ENCODE peak calls at places on chromosomes 3 and 15, in six cellular contexts. One of them, this sample, is unnamed. For H3K9me3 and H3K36me3, the result is how much of the 10 kb centered on the place peaks cover.

GRCh38 chr15:30885814-30886213 is 17.9 kb upstream of the FAN1 start:
- DNase-seq in transverse colon: no peak
- DNase-seq in CD8-positive, alpha-beta memory T cell: no peak
- DNase-seq in right lobe of liver: no peak
- DNase-seq in tibial artery: no peak
- DNase-seq in GM23248: peak
- DNase-seq in this sample: no peak

GRCh38 chr3:195031574-195032003 is 239.4 kb downstream of the XXYLT1 start:
- DNase-seq in transverse colon: no peak
- DNase-seq in CD8-positive, alpha-beta memory T cell: no peak
- DNase-seq in right lobe of liver: peak
- DNase-seq in tibial artery: no peak
- DNase-seq in GM23248: no peak
- DNase-seq in this sample: no peak

GRCh38 chr3:184525337-184526157 is 36.0 kb upstream of the EPHB3 start:
- DNase-seq in transverse colon: no peak
- DNase-seq in CD8-positive, alpha-beta memory T cell: no peak
- DNase-seq in right lobe of liver: no peak
- DNase-seq in tibial artery: no peak
- DNase-seq in GM23248: peak
- DNase-seq in this sample: no peak

GRCh38 chr3:126358038-126358815 is 1.0 kb upstream of the KLF15 start:
- DNase-seq in transverse colon: no peak
- DNase-seq in CD8-positive, alpha-beta memory T cell: peak
- DNase-seq in right lobe of liver: peak
- DNase-seq in tibial artery: peak
- DNase-seq in GM23248: peak
- DNase-seq in this sample: no peak

GRCh38 chr15:99109555-99110021 is 4.7 kb downstream of the SYNM start:
- DNase-seq in transverse colon: no peak
- DNase-seq in CD8-positive, alpha-beta memory T cell: no peak
- DNase-seq in right lobe of liver: no peak
- DNase-seq in tibial artery: no peak
- DNase-seq in GM23248: no peak
- DNase-seq in this sample: no peak

GRCh38 chr3:193190387-193190786 is 50.6 kb upstream of the PLAAT1 start:
- DNase-seq in transverse colon: no peak
- DNase-seq in CD8-positive, alpha-beta memory T cell: no peak
- DNase-seq in right lobe of liver: no peak
- DNase-seq in tibial artery: no peak
- DNase-seq in GM23248: peak
- DNase-seq in this sample: no peak

GRCh38 chr3:30980993-30981392 is 86.5 kb upstream of the GADL1 start:
- DNase-seq in transverse colon: no peak
- DNase-seq in CD8-positive, alpha-beta memory T cell: no peak
- DNase-seq in right lobe of liver: no peak
- DNase-seq in tibial artery: no peak
- DNase-seq in GM23248: no peak
- DNase-seq in this sample: no peak

GRCh38 chr3:114213669-114214541 is 23.5 kb downstream of the ZNF80 start:
- DNase-seq in transverse colon: peak
- DNase-seq in CD8-positive, alpha-beta memory T cell: peak
- DNase-seq in right lobe of liver: no peak
- DNase-seq in tibial artery: peak
- DNase-seq in GM23248: peak
- DNase-seq in this sample: peak

GRCh38 chr3:29416514-29416913 is 135.6 kb downstream of the RBMS3 start:
- DNase-seq in transverse colon: no peak
- DNase-seq in CD8-positive, alpha-beta memory T cell: no peak
- DNase-seq in right lobe of liver: no peak
- DNase-seq in tibial artery: no peak
- DNase-seq in GM23248: no peak
- DNase-seq in this sample: no peak

GRCh38 chr3:145904138-145904537 is 256.8 kb downstream of the PLOD2 start:
- DNase-seq in transverse colon: no peak
- DNase-seq in CD8-positive, alpha-beta memory T cell: no peak
- DNase-seq in right lobe of liver: no peak
- DNase-seq in tibial artery: no peak
- DNase-seq in GM23248: no peak
- DNase-seq in this sample: no peak

GRCh38 chr3:137988152-137988551 is 21.8 kb upstream of the CLDN18 start:
- DNase-seq in transverse colon: no peak
- DNase-seq in CD8-positive, alpha-beta memory T cell: no peak
- DNase-seq in right lobe of liver: no peak
- DNase-seq in tibial artery: no peak
- DNase-seq in GM23248: no peak
- DNase-seq in this sample: no peak

GRCh38 chr3:16176391-16177030 is 2.0 kb downstream of the GALNT15 start:
- DNase-seq in transverse colon: no peak
- DNase-seq in CD8-positive, alpha-beta memory T cell: no peak
- DNase-seq in right lobe of liver: no peak
- DNase-seq in tibial artery: no peak
- DNase-seq in GM23248: peak
- DNase-seq in this sample: no peak

GRCh38 chr3:111850481-111850880 is 8.6 kb upstream of the PHLDB2 start:
- DNase-seq in transverse colon: no peak
- DNase-seq in CD8-positive, alpha-beta memory T cell: no peak
- DNase-seq in right lobe of liver: no peak
- DNase-seq in tibial artery: no peak
- DNase-seq in GM23248: peak
- DNase-seq in this sample: no peak

GRCh38 chr3:46314517-46314916 is 39.4 kb upstream of the CCR2 start:
- DNase-seq in transverse colon: no peak
- DNase-seq in CD8-positive, alpha-beta memory T cell: no peak
- DNase-seq in right lobe of liver: no peak
- DNase-seq in tibial artery: no peak
- DNase-seq in GM23248: no peak
- DNase-seq in this sample: no peak

GRCh38 chr3:13045904-13046568 is 27.2 kb downstream of the IQSEC1 start:
- DNase-seq in transverse colon: peak
- DNase-seq in CD8-positive, alpha-beta memory T cell: no peak
- DNase-seq in right lobe of liver: no peak
- DNase-seq in tibial artery: peak
- DNase-seq in GM23248: no peak
- DNase-seq in this sample: no peak

GRCh38 chr15:25426896-25427610 is 11.8 kb downstream of the UBE3A start:
- DNase-seq in transverse colon: no peak
- DNase-seq in CD8-positive, alpha-beta memory T cell: no peak
- DNase-seq in right lobe of liver: no peak
- DNase-seq in tibial artery: no peak
- DNase-seq in GM23248: no peak
- DNase-seq in this sample: no peak

GRCh38 chr15:25418202-25418601 is 20.6 kb downstream of the UBE3A start:
- DNase-seq in transverse colon: no peak
- DNase-seq in CD8-positive, alpha-beta memory T cell: no peak
- DNase-seq in right lobe of liver: no peak
- DNase-seq in tibial artery: no peak
- DNase-seq in GM23248: no peak
- DNase-seq in this sample: no peak

GRCh38 chr15:25417604-25418003 is 21.2 kb downstream of the UBE3A start:
- DNase-seq in transverse colon: no peak
- DNase-seq in CD8-positive, alpha-beta memory T cell: no peak
- DNase-seq in right lobe of liver: no peak
- DNase-seq in tibial artery: no peak
- DNase-seq in GM23248: no peak
- DNase-seq in this sample: no peak

GRCh38 chr15:25424073-25424472 is 14.8 kb downstream of the UBE3A start:
- DNase-seq in transverse colon: no peak
- DNase-seq in CD8-positive, alpha-beta memory T cell: no peak
- DNase-seq in right lobe of liver: no peak
- DNase-seq in tibial artery: no peak
- DNase-seq in GM23248: no peak
- DNase-seq in this sample: no peak

GRCh38 chr15:25422021-25422420 is 16.8 kb downstream of the UBE3A start:
- DNase-seq in transverse colon: no peak
- DNase-seq in CD8-positive, alpha-beta memory T cell: no peak
- DNase-seq in right lobe of liver: no peak
- DNase-seq in tibial artery: no peak
- DNase-seq in GM23248: peak
- DNase-seq in this sample: no peak
- H3K9me3 ChIP-seq in transverse colon: under half
- H3K9me3 ChIP-seq in CD8-positive, alpha-beta memory T cell: under half
- H3K9me3 ChIP-seq in right lobe of liver: under half
- H3K9me3 ChIP-seq in tibial artery: under half
- H3K9me3 ChIP-seq in GM23248: under half
- H3K9me3 ChIP-seq in this sample: under half

GRCh38 chr3:64616953-64617352 is 70.8 kb downstream of the ADAMTS9 start:
- DNase-seq in transverse colon: no peak
- DNase-seq in CD8-positive, alpha-beta memory T cell: no peak
- DNase-seq in right lobe of liver: no peak
- DNase-seq in tibial artery: no peak
- DNase-seq in GM23248: no peak
- DNase-seq in this sample: no peak

GRCh38 chr3:64620020-64620419 is 67.8 kb downstream of the ADAMTS9 start:
- DNase-seq in transverse colon: no peak
- DNase-seq in CD8-positive, alpha-beta memory T cell: no peak
- DNase-seq in right lobe of liver: no peak
- DNase-seq in tibial artery: no peak
- DNase-seq in GM23248: no peak
- DNase-seq in this sample: no peak

GRCh38 chr3:64619216-64619615 is 68.6 kb downstream of the ADAMTS9 start:
- DNase-seq in transverse colon: no peak
- DNase-seq in CD8-positive, alpha-beta memory T cell: no peak
- DNase-seq in right lobe of liver: no peak
- DNase-seq in tibial artery: no peak
- DNase-seq in GM23248: no peak
- DNase-seq in this sample: no peak

GRCh38 chr3:64621275-64621674 is 66.5 kb downstream of the ADAMTS9 start:
- DNase-seq in transverse colon: no peak
- DNase-seq in CD8-positive, alpha-beta memory T cell: no peak
- DNase-seq in right lobe of liver: no peak
- DNase-seq in tibial artery: no peak
- DNase-seq in GM23248: no peak
- DNase-seq in this sample: no peak

GRCh38 chr3:64617610-64618009 is 70.2 kb downstream of the ADAMTS9 start:
- DNase-seq in transverse colon: no peak
- DNase-seq in CD8-positive, alpha-beta memory T cell: no peak
- DNase-seq in right lobe of liver: no peak
- DNase-seq in tibial artery: no peak
- DNase-seq in GM23248: no peak
- DNase-seq in this sample: no peak
- H3K27ac ChIP-seq in transverse colon: no peak
- H3K27ac ChIP-seq in CD8-positive, alpha-beta memory T cell: no peak
- H3K27ac ChIP-seq in right lobe of liver: no peak
- H3K27ac ChIP-seq in tibial artery: no peak
- H3K27ac ChIP-seq in GM23248: no peak
- H3K27ac ChIP-seq in this sample: no peak

GRCh38 chr15:91228391-91228790 is 128.3 kb downstream of the SV2B start:
- DNase-seq in transverse colon: no peak
- DNase-seq in CD8-positive, alpha-beta memory T cell: no peak
- DNase-seq in right lobe of liver: no peak
- DNase-seq in tibial artery: no peak
- DNase-seq in GM23248: no peak
- DNase-seq in this sample: no peak

GRCh38 chr15:91224750-91225380 is 124.8 kb downstream of the SV2B start:
- DNase-seq in transverse colon: no peak
- DNase-seq in CD8-positive, alpha-beta memory T cell: no peak
- DNase-seq in right lobe of liver: no peak
- DNase-seq in tibial artery: no peak
- DNase-seq in GM23248: peak
- DNase-seq in this sample: no peak

GRCh38 chr15:91225728-91226127 is 125.7 kb downstream of the SV2B start:
- DNase-seq in transverse colon: no peak
- DNase-seq in CD8-positive, alpha-beta memory T cell: no peak
- DNase-seq in right lobe of liver: no peak
- DNase-seq in tibial artery: no peak
- DNase-seq in GM23248: no peak
- DNase-seq in this sample: no peak

GRCh38 chr15:91227062-91227461 is 127.0 kb downstream of the SV2B start:
- DNase-seq in transverse colon: no peak
- DNase-seq in CD8-positive, alpha-beta memory T cell: no peak
- DNase-seq in right lobe of liver: no peak
- DNase-seq in tibial artery: no peak
- DNase-seq in GM23248: no peak
- DNase-seq in this sample: no peak

DNA sequence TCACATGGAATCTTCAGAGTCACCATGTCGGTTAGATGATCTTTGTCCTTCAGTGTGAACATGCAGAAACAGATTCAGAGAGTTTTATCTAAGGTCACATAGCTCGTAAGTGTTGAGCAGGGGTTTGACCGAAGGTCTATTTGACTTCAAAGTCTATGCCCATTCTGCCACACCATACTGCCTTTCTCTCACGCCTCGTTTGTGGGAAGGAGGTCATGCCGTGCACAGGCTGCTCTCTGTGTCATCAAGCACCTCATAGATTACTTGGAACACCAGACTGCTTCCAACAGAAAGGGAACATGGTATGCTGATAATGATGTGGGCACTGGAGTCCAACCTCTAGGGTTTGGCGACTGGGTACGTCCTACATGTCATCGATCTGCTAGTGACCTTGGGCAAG is 128.8 kb downstream of the SV2B start:
- DNase-seq in transverse colon: no peak
- DNase-seq in CD8-positive, alpha-beta memory T cell: no peak
- DNase-seq in right lobe of liver: peak
- DNase-seq in tibial artery: no peak
- DNase-seq in GM23248: no peak
- DNase-seq in this sample: no peak
- H3K36me3 ChIP-seq in transverse colon: under half
- H3K36me3 ChIP-seq in CD8-positive, alpha-beta memory T cell: under half
- H3K36me3 ChIP-seq in right lobe of liver: under half
- H3K36me3 ChIP-seq in tibial artery: under half
- H3K36me3 ChIP-seq in GM23248: under half
- H3K36me3 ChIP-seq in this sample: under half

GRCh38 chr15:22251422-22251821 is 171.1 kb downstream of the OR4M2 start:
- DNase-seq in transverse colon: no peak
- DNase-seq in CD8-positive, alpha-beta memory T cell: no peak
- DNase-seq in right lobe of liver: no peak
- DNase-seq in tibial artery: no peak
- DNase-seq in GM23248: no peak
- DNase-seq in this sample: no peak
- H3K9me3 ChIP-seq in transverse colon: under half
- H3K9me3 ChIP-seq in CD8-positive, alpha-beta memory T cell: under half
- H3K9me3 ChIP-seq in right lobe of liver: under half
- H3K9me3 ChIP-seq in tibial artery: under half
- H3K9me3 ChIP-seq in GM23248: under half
- H3K9me3 ChIP-seq in this sample: under half

DNA sequence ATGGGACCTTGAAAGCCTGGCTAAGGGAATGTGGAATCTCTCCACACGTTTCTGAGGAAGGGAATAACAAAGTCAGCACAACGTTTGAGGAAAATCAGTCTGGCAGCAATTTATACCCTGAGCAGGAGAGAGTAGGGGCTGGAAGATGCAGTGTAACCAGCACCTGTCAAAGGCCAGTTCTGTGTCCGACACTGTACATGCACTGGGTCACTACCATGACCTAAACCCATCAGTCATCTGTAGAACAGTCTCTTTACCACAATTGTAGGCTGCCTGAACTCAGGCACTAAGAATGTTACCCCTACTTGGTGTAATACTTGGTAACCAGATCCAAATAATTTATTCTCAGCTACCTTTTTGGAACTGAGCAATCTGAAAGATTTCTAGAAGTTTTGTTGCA is 113.4 kb downstream of the FEZF2 start:
- DNase-seq in transverse colon: no peak
- DNase-seq in CD8-positive, alpha-beta memory T cell: no peak
- DNase-seq in right lobe of liver: no peak
- DNase-seq in tibial artery: no peak
- DNase-seq in GM23248: no peak
- DNase-seq in this sample: no peak
- H3K27ac ChIP-seq in transverse colon: no peak
- H3K27ac ChIP-seq in CD8-positive, alpha-beta memory T cell: no peak
- H3K27ac ChIP-seq in right lobe of liver: no peak
- H3K27ac ChIP-seq in tibial artery: no peak
- H3K27ac ChIP-seq in GM23248: no peak
- H3K27ac ChIP-seq in this sample: no peak

This sample was measured in SJSA1.